ENCODE peak calls at places on chromosomes 16 and 17, in six cellular contexts. J, Q, H, M, T and G are unnamed samples.

GRCh38 chr17:66207936-66208335 is 16.0 kb upstream of the CEP112 start:
- DNase-seq in M (no peak), Q (no peak), J (no peak), H (no peak), T (no peak), G (no peak)

GRCh38 chr17:22270381-22270780 is 578.1 kb downstream of the KCNJ18 start:
- DNase-seq in M (no peak), H (peak; percentile 3), T (no peak), Q (no peak), J (no peak), G (no peak)

GRCh38 chr17:40309031-40309937 is at the start of gene RARA:
- DNase-seq in Q (no peak), M (peak; percentile 60), J (no peak), T (peak; percentile 58), H (peak; percentile 63), G (no peak)

GRCh38 chr17:16929281-16929680 is 42.6 kb downstream of the TNFRSF13B start:
- DNase-seq in H (no peak), M (no peak), J (no peak), T (no peak), Q (no peak), G (no peak)

GRCh38 chr16:72876981-72877373 is 171.0 kb downstream of the ZFHX3 start:
- DNase-seq in M (no peak), Q (no peak), T (no peak), J (no peak), H (no peak), G (no peak)

GRCh38 chr17:27751622-27752490 is 48.5 kb downstream of the NOS2 start:
- DNase-seq in Q (no peak), J (no peak), H (peak; percentile 7), M (no peak), T (no peak), G (no peak)

GRCh38 chr16:71930013-71930563 is 34.8 kb downstream of the IST1 start:
- DNase-seq in Q (no peak), M (no peak), H (no peak), T (no peak), J (no peak), G (no peak)

GRCh38 chr17:40224707-40225092 is 5.6 kb downstream of the WIPF2 start:
- DNase-seq in M (peak; percentile 86), Q (no peak), J (peak; percentile 28), H (no peak), T (no peak), G (no peak)

GRCh38 chr17:16135461-16135860 is 79.9 kb downstream of the NCOR1 start:
- DNase-seq in T (no peak), J (no peak), M (no peak), H (no peak), Q (no peak), G (no peak)

GRCh38 chr16:87463722-87464690 is 28.8 kb downstream of the ZCCHC14 start:
- DNase-seq in M (peak; percentile 45), J (peak; percentile 36), T (no peak), H (peak; percentile 42), Q (no peak), G (peak; percentile 83)

GRCh38 chr17:77129568-77130301 is 11.0 kb upstream of the SEC14L1 start:
- DNase-seq in H (no peak), J (peak; percentile 40), T (no peak), M (no peak), Q (no peak), G (no peak)

GRCh38 chr17:35298639-35299038 is 55.8 kb downstream of the SLFN5 start:
- DNase-seq in J (no peak), M (no peak), H (no peak), Q (no peak), T (no peak), G (no peak)

GRCh38 chr16:55297062-55297909 is 26.7 kb upstream of the IRX6 start:
- DNase-seq in H (no peak), T (no peak), Q (no peak), J (no peak), M (no peak), G (no peak)

GRCh38 chr17:77115947-77116346 is 24.8 kb upstream of the SEC14L1 start:
- DNase-seq in J (no peak), T (no peak), Q (no peak), M (no peak), H (no peak), G (no peak)

GRCh38 chr17:55356440-55357328 is 65.0 kb downstream of the MMD start:
- DNase-seq in H (peak; percentile 34), J (peak; percentile 52), M (peak; percentile 64), T (peak; percentile 40), Q (no peak), G (peak; percentile 63)

GRCh38 chr17:6110592-6110991 is 40.4 kb downstream of the WSCD1 start:
- DNase-seq in M (no peak), T (no peak), J (no peak), Q (no peak), H (no peak), G (no peak)

GRCh38 chr17:50272711-50273653 is 1.3 kb upstream of the TMEM92 start:
- DNase-seq in Q (no peak), M (peak; percentile 14), T (peak; percentile 75), J (peak; percentile 56), H (peak; percentile 88), G (peak; percentile 41)

GRCh38 chr16:4298761-4299522 is 16.9 kb upstream of the GLIS2 start:
- DNase-seq in Q (no peak), T (peak; percentile 81), M (peak; percentile 85), H (peak; percentile 71), J (peak; percentile 80), G (no peak)

GRCh38 chr16:2042171-2042570 is 5.5 kb downstream of the NTHL1 start:
- DNase-seq in H (no peak), M (peak; percentile 92), T (no peak), Q (no peak), J (peak; percentile 75), G (no peak)

GRCh38 chr17:60557805-60558204 is 31.8 kb upstream of the APPBP2 start:
- DNase-seq in J (no peak), H (no peak), Q (no peak), T (no peak), M (no peak), G (peak; percentile 12)

GRCh38 chr17:11278186-11278983 is 37.4 kb downstream of the SHISA6 start:
- DNase-seq in J (no peak), T (no peak), Q (no peak), H (no peak), M (no peak), G (no peak)

GRCh38 chr16:11389083-11389482 is 43.8 kb downstream of the RMI2 start:
- DNase-seq in J (no peak), T (no peak), M (no peak), H (no peak), Q (no peak), G (no peak)

GRCh38 chr17:9924735-9925191 is 19.7 kb upstream of the RCVRN start:
- DNase-seq in H (peak; percentile 46), M (peak; percentile 9), T (no peak), Q (no peak), J (no peak), G (peak; percentile 80)

GRCh38 chr17:27268394-27269085 is 25.4 kb upstream of the WSB1 start:
- DNase-seq in Q (no peak), H (no peak), T (no peak), M (no peak), J (no peak), G (no peak)

GRCh38 chr17:62910277-62910676 is 55.8 kb upstream of the TANC2 start:
- DNase-seq in T (no peak), M (no peak), H (no peak), Q (no peak), J (no peak), G (no peak)

GRCh38 chr17:47316316-47316715 is 7.4 kb upstream of the EFCAB13 start:
- DNase-seq in M (no peak), T (no peak), H (no peak), J (no peak), Q (no peak), G (no peak)

GRCh38 chr16:74253146-74253545 is 43.5 kb upstream of the PSMD7 start:
- DNase-seq in H (no peak), M (no peak), J (no peak), Q (no peak), T (no peak), G (no peak)

GRCh38 chr16:74252329-74252728 is 44.3 kb upstream of the PSMD7 start:
- DNase-seq in J (no peak), Q (no peak), T (no peak), H (no peak), M (no peak), G (peak; percentile 80)

GRCh38 chr16:74261068-74261467 is 35.5 kb upstream of the PSMD7 start:
- DNase-seq in H (no peak), J (no peak), T (no peak), Q (no peak), M (peak; percentile 2), G (peak; percentile 19)

DNA sequence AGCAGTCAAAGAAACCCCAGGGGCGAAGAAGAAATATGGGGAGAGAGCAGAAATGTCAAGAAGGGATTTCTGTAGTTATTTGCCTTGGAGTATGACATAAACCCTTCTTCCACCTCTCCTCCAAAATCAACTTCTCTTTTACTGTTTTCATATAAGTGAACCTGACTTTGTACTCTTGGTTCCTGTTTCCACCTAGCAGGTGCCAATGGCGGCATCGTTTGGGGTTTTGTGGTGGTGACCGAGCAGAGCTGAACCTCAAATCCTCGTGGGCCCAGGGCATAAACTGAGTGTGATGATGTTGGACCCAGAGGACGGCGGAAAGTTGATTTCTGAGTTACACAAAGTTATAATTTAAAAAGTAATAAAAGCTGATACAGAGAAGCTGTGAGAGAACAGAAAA is 39.6 kb upstream of the PSMD7 start:
- DNase-seq in Q (no peak), M (no peak), J (no peak), T (no peak), H (no peak), G (peak; percentile 30)
- TF ChIP-seq POLR2A in Q (no peak), M (no peak), J (no peak), T (no peak), H (no peak), G (no peak)

GRCh38 chr17:33039874-33040273 is 48.2 kb downstream of the SPACA3 start:
- DNase-seq in J (no peak), H (no peak), T (no peak), M (no peak), Q (no peak), G (no peak)
- TF ChIP-seq POLR2A in J (no peak), H (no peak), T (no peak), M (no peak), Q (no peak), G (no peak)

GRCh38 chr17:38608648-38609047 is 2.9 kb upstream of the SRCIN1 start:
- DNase-seq in J (no peak), T (no peak), Q (no peak), H (no peak), M (peak; percentile 96), G (no peak)

GRCh38 chr17:38611872-38612376 is 6.2 kb upstream of the SRCIN1 start:
- DNase-seq in H (no peak), Q (no peak), J (no peak), T (no peak), M (no peak), G (no peak)

GRCh38 chr17:38609280-38610031 is 3.7 kb upstream of the SRCIN1 start:
- DNase-seq in J (no peak), T (no peak), Q (no peak), H (no peak), M (no peak), G (no peak)

GRCh38 chr17:38613525-38613980 is 7.8 kb upstream of the SRCIN1 start:
- DNase-seq in M (no peak), J (no peak), Q (no peak), T (no peak), H (no peak), G (no peak)

GRCh38 chr17:38611070-38611786 is 5.5 kb upstream of the SRCIN1 start:
- DNase-seq in M (no peak), T (no peak), H (no peak), J (no peak), Q (no peak), G (no peak)
- TF ChIP-seq POLR2A in M (no peak), T (no peak), H (no peak), J (no peak), Q (no peak), G (no peak)

GRCh38 chr17:7846063-7846735 is 8.7 kb upstream of the TMEM88 start:
- DNase-seq in T (no peak), Q (no peak), M (no peak), J (no peak), H (peak; percentile 46), G (no peak)
- TF ChIP-seq POLR2A in T (no peak), Q (no peak), M (no peak), J (no peak), H (no peak), G (no peak)